ENCODE peak calls at places on chromosome 11, in nine cellular contexts. Q is fibroblast of lung, F is cardiac fibroblast, W is tibial artery, J is fibroblast of pulmonary artery, L is fibroblast of the aortic adventitia, Y is upper lobe of right lung, O is neuronal stem cell, C is epithelial cell of esophagus. Z is an unnamed sample.

GRCh38 chr11:103903621-103904323 is 132.7 kb upstream of the DDI1 start:
- DNase-seq in Q (no peak), F (no peak), W (no peak), J (no peak), L (no peak), Y (no peak), O (no peak), C (no peak), Z (no peak)

GRCh38 chr11:12028303-12028702 is 19.9 kb upstream of the DKK3 start:
- DNase-seq in Q (no peak), F (no peak), W (no peak), J (no peak), L (no peak), Y (no peak), O (no peak), C (no peak), Z (no peak)

GRCh38 chr11:110199184-110199981 is 97.0 kb downstream of the RDX start:
- DNase-seq in Q (peak), F (peak), W (no peak), J (peak), L (peak), Y (no peak), O (no peak), C (peak), Z (no peak)

GRCh38 chr11:20337526-20338154 is 25.9 kb upstream of the HTATIP2 start:
- DNase-seq in Q (peak), F (peak), W (no peak), J (peak), L (peak), Y (no peak), O (peak), C (peak), Z (no peak)

GRCh38 chr11:9533736-9534473 is 39.6 kb upstream of the WEE1 start:
- DNase-seq in Q (no peak), F (no peak), W (no peak), J (no peak), L (no peak), Y (no peak), O (no peak), C (no peak), Z (no peak)

GRCh38 chr11:17351510-17352176 is at the start of gene NCR3LG1:
- DNase-seq in Q (peak), F (peak), W (peak), J (peak), L (peak), Y (peak), O (peak), C (peak), Z (peak)

GRCh38 chr11:124867700-124868099 is 2.5 kb downstream of the ROBO3 start:
- DNase-seq in Q (peak), F (peak), W (no peak), J (peak), L (peak), Y (no peak), O (no peak), C (peak), Z (no peak)

GRCh38 chr11:113192121-113192925 is 122.1 kb upstream of the TTC12 start:
- DNase-seq in Q (no peak), F (no peak), W (no peak), J (no peak), L (peak), Y (no peak), O (peak), C (no peak), Z (no peak)

GRCh38 chr11:74932797-74933196 is 16.1 kb downstream of the XRRA1 start:
- DNase-seq in Q (peak), F (no peak), W (no peak), J (peak), L (peak), Y (no peak), O (no peak), C (peak), Z (peak)

GRCh38 chr11:42273977-42274376 is 814.5 kb upstream of the LRRC4C start:
- DNase-seq in Q (no peak), F (no peak), W (no peak), J (no peak), L (no peak), Y (no peak), O (no peak), C (no peak), Z (no peak)

GRCh38 chr11:79807506-79807905 is 366.7 kb upstream of the TENM4 start:
- DNase-seq in Q (no peak), F (no peak), W (no peak), J (no peak), L (no peak), Y (no peak), O (no peak), C (peak), Z (no peak)

GRCh38 chr11:122604626-122605025 is 50.9 kb upstream of the UBASH3B start:
- DNase-seq in Q (no peak), F (no peak), W (no peak), J (no peak), L (no peak), Y (no peak), O (no peak), C (no peak), Z (no peak)

GRCh38 chr11:63920126-63920869 is 3.3 kb upstream of the RCOR2 start:
- DNase-seq in Q (peak), F (peak), W (peak), J (peak), L (peak), Y (peak), O (no peak), C (no peak), Z (no peak)

GRCh38 chr11:106986261-106986660 is 32.0 kb downstream of the GUCY1A2 start:
- DNase-seq in Q (peak), F (peak), W (no peak), J (peak), L (peak), Y (no peak), O (no peak), C (peak), Z (no peak)

GRCh38 chr11:3971756-3972404 is 116.4 kb downstream of the STIM1 start:
- DNase-seq in Q (peak), F (peak), W (no peak), J (no peak), L (peak), Y (no peak), O (no peak), C (peak), Z (no peak)

GRCh38 chr11:33257160-33257896 is at the start of gene HIPK3:
- DNase-seq in Q (peak), F (peak), W (peak), J (peak), L (peak), Y (peak), O (peak), C (peak), Z (no peak)

GRCh38 chr11:34890812-34891211 is 25.4 kb downstream of the APIP start:
- DNase-seq in Q (peak), F (peak), W (no peak), J (peak), L (peak), Y (no peak), O (no peak), C (peak), Z (peak)

GRCh38 chr11:130677486-130678153 is 229.2 kb downstream of the ADAMTS15 start:
- DNase-seq in Q (peak), F (peak), W (no peak), J (peak), L (peak), Y (no peak), O (no peak), C (peak), Z (peak)

GRCh38 chr11:14148653-14149273 is 186.2 kb downstream of the SPON1 start:
- DNase-seq in Q (peak), F (peak), W (no peak), J (peak), L (peak), Y (no peak), O (no peak), C (peak), Z (peak)

GRCh38 chr11:76008474-76008873 is 193.5 kb downstream of the UVRAG start:
- DNase-seq in Q (peak), F (peak), W (no peak), J (peak), L (peak), Y (no peak), O (no peak), C (peak), Z (no peak)

GRCh38 chr11:88064097-88064705 is 111.0 kb downstream of the RAB38 start:
- DNase-seq in Q (no peak), F (no peak), W (no peak), J (no peak), L (no peak), Y (no peak), O (no peak), C (no peak), Z (no peak)

GRCh38 chr11:86799680-86800075 is 664 bp upstream of the PRSS23 start:
- DNase-seq in Q (no peak), F (no peak), W (peak), J (peak), L (no peak), Y (no peak), O (no peak), C (no peak), Z (no peak)

DNA sequence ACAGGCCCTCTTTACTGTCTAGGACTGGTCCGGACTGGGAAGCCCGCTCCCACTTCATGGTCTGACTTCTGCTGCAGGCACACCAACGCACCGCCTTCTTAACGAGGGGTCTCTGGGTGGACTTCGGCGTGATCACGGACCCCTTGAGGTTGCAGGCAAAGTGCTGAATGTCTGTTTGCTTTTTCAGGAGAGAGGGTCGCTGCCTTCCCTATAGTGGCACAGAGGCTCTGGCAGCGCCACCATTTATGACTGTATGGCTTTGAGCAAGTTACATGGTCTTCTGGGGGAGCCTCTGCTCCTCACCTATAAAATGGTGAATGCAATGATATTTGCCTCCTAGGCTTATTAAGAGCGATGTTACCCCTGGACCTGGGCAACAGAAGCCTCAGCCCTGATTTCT is 1.4 kb upstream of the SCN4B start:
- DNase-seq in Q (no peak), F (no peak), W (no peak), J (no peak), L (no peak), Y (no peak), O (no peak), C (no peak), Z (no peak)
- H3K4me3 ChIP-seq in Q (no peak), F (no peak), W (no peak), J (no peak), L (no peak), Y (no peak), O (no peak), C (no peak), Z (no peak)

DNA sequence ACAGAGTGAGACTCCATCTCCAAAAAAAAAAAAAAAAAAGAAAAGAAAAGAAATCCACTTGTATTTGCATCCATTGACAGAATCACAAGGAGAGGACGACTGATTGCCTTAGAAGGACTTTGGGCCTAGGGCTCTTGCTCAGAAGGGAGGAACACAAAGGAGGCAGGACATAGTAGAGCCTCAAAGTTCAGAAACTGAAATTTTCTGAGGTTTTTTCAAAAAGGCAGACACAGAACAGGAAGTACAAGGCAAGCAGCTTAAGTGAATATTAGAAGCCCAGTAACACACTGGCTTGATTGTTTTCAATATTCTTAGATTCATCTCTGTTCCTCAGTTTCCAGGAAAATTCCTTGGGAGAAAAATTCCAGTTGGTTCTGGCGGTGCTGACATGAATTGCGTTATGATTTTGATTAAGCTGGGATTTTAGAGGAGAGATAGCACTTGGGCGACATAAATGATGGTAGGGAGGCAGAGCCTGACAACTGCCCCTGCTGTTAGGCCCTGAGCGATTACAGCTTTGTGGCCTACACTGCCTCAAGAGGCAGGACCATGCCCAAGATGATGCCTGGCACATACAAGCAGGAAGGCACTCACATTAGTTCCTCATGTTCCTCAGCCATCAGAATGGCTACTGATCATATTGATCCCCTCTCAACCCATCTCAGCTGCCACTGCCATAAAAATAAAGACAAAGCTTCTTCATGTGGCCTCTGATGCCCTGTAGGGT is 15.3 kb downstream of the CLPB start:
- DNase-seq in Q (no peak), F (no peak), W (no peak), J (no peak), L (no peak), Y (no peak), O (no peak), C (no peak), Z (no peak)
- H3K4me3 ChIP-seq in Q (no peak), F (no peak), W (no peak), J (no peak), L (no peak), Y (no peak), O (no peak), C (no peak), Z (no peak)

GRCh38 chr11:1870326-1870696 is 17.4 kb downstream of the LSP1 start:
- DNase-seq in Q (no peak), F (no peak), W (no peak), J (no peak), L (no peak), Y (peak), O (no peak), C (no peak), Z (no peak)
- H3K4me3 ChIP-seq in Q (no peak), F (no peak), W (peak), J (no peak), L (no peak), Y (no peak), O (no peak), C (no peak), Z (no peak)

DNA sequence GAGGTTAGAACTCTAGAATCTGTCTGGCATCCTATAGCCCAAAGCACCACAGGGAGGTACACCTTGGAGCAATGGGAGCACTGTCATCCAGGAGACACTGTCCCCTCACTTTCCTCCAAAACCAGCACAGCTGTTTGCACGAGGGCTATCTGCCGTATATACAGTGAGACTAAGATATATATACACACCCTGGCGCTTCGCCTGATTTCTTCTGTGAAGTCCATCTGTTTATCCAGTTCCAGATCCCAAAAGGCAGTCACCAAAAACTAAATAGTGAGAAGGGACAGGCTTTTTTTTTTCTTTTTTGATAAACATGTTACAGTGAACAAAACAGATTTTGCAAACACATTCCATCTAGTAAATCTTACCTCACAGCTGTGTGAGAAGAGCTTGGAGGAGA is 68.5 kb downstream of the ARFGAP2 start:
- DNase-seq in Q (no peak), F (no peak), W (no peak), J (no peak), L (no peak), Y (no peak), O (no peak), C (no peak), Z (no peak)
- H3K4me3 ChIP-seq in Q (no peak), F (no peak), W (no peak), J (no peak), L (no peak), Y (no peak), O (no peak), C (no peak), Z (no peak)

DNA sequence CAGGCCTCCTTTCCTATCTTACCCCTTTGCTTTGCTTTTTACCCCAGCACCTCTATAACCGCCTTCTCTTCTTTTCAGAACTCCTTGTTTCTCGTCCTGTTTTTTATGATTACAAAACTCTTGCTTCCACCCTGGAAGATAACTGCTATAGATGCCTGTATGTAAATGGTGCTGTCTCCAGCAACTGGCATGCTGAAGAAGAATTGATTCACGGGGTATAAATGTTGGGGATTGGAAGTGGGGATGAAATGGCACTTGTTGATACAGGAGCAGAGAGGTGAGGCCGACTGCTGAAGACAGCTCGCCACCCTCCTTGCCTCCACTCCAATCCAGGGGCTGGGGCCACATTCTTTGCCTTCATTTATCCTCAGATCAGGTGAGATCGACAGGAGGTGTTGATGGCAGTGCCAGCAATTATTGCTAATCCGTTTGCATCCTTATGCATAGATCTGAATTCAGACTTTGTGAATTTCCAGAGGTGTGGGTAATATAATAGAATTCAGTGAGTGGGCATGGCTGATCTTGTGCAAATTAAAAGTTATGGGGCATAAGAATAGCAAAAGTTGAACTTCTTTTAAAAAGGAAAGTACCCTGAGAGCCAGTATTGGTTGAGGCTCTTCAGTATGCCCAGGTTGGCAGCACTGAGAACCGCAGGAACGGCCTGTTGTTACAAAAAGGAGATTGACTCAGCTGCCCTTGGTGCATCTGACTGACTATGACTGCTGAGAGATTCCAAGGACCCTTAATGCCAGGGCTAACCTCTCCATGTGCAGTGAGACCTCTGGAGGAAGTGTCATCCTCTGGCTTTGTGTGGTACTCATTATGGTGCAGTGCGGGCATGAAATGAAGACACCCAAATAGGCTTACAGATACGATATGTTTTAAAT is 5.3 kb downstream of the NEAT1 start:
- DNase-seq in Q (peak), F (peak), W (peak), J (peak), L (peak), Y (peak), O (no peak), C (peak), Z (no peak)
- H3K4me3 ChIP-seq in Q (peak), F (peak), W (peak), J (peak), L (peak), Y (peak), O (no peak), C (peak), Z (peak)

DNA sequence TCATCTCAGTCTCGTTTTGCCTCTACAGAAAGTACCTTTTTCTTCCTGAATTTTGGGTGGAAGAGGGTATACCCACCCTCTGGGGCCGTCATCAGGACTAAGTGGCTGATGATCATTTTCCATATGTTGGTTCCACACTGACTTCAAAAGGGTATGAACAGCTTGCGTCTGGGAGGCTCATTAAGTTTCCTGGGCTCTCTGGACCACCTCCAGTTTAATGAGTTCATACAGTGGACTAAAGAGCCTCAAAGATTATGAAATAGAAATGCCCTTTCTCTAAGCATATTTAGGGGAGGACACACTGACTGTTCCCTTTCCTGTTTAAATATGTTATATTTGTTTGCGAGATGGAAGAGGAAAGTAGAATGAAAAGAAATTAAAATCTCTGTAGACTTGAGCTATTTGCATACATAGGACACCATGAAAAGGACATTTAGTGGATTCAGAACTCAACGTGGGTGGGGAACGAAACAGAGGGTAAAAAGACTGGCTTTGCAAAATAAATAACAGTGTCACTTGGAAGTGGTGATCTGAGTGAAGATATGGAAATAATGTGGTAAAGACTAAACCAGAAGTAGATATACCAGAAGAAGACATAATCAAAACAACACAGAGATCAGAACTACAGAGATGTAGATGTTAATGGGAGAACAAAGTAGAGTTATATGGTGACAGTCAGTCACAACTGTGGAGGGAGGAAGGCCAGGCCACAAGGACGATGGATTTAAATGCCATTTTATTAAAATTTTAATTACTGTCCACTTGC is 18.7 kb downstream of the LDLRAD3 start:
- DNase-seq in Q (peak), F (peak), W (no peak), J (peak), L (no peak), Y (no peak), O (no peak), C (no peak), Z (no peak)
- H3K4me3 ChIP-seq in Q (no peak), F (no peak), W (no peak), J (no peak), L (no peak), Y (no peak), O (no peak), C (no peak), Z (no peak)

Z was measured in AG04450.